ENCODE peak calls at places on chromosomes 5 and 9, in four cellular contexts. P is brain microvascular endothelial cell, N is foreskin keratinocyte, I is aorta. F is an unnamed sample.

GRCh38 chr5:77172713-77173328 is 37.7 kb upstream of the PDE8B start:
- DNase-seq in I (no peak), P (no peak), N (no peak), F (no peak)

GRCh38 chr9:78234810-78235209 is 1.1 kb upstream of the CEP78 start:
- DNase-seq in I (no peak), P (peak), N (no peak), F (no peak)

GRCh38 chr5:83001788-83002381 is 75.3 kb downstream of the TMEM167A start:
- DNase-seq in I (no peak), P (no peak), N (no peak), F (no peak)

GRCh38 chr5:87195104-87195581 is 72.5 kb upstream of the RASA1 start:
- DNase-seq in P (peak), I (no peak), N (peak), F (no peak)

GRCh38 chr5:89308606-89309040 is 425.6 kb upstream of the MEF2C start:
- DNase-seq in I (no peak), N (no peak), P (no peak), F (no peak)

GRCh38 chr5:36481721-36482120 is 124.7 kb upstream of the SLC1A3 start:
- DNase-seq in I (no peak), P (no peak), N (no peak), F (no peak)

GRCh38 chr5:50302815-50303490 is 138.1 kb downstream of the EMB start:
- DNase-seq in N (peak), I (no peak), P (peak), F (peak)

GRCh38 chr5:181246276-181247050 is 2.8 kb upstream of the RACK1 start:
- DNase-seq in N (peak), I (peak), P (peak), F (no peak)

GRCh38 chr9:128192601-128193371 is 1.4 kb upstream of the CIZ1 start:
- DNase-seq in I (peak), N (peak), P (peak), F (peak)

GRCh38 chr9:123555612-123556011 is 199.6 kb downstream of the CRB2 start:
- DNase-seq in I (no peak), P (no peak), N (no peak), F (no peak)

GRCh38 chr9:88590558-88591146 is 55.7 kb downstream of the NXNL2 start:
- DNase-seq in N (no peak), I (no peak), P (no peak), F (no peak)

GRCh38 chr9:128091144-128091543 is 23.1 kb downstream of the SLC25A25 start:
- DNase-seq in P (peak), I (peak), N (no peak), F (no peak)

GRCh38 chr5:91187032-91187431 is 196.1 kb downstream of the ARRDC3 start:
- DNase-seq in N (peak), P (no peak), I (no peak), F (no peak)

GRCh38 chr5:85663708-85664031 is 954.1 kb upstream of the COX7C start:
- DNase-seq in I (no peak), N (no peak), P (no peak), F (no peak)

GRCh38 chr5:72937517-72938061 is 18.3 kb upstream of the FCHO2 start:
- DNase-seq in P (no peak), I (no peak), N (no peak), F (no peak)

GRCh38 chr9:124716795-124717194 is 54.3 kb downstream of the NR6A1 start:
- DNase-seq in N (peak), I (no peak), P (no peak), F (peak)

GRCh38 chr5:117645400-117645799 is 1070.8 kb upstream of the SEMA6A start:
- DNase-seq in P (no peak), N (no peak), I (no peak), F (no peak)

GRCh38 chr5:139904566-139905400 is 109.2 kb downstream of the PSD2 start:
- DNase-seq in N (no peak), I (no peak), P (no peak), F (no peak)

GRCh38 chr5:142063878-142064331 is 44.7 kb upstream of the NDFIP1 start:
- DNase-seq in I (peak), N (no peak), P (peak), F (no peak)

GRCh38 chr9:92558612-92559374 is 23.0 kb upstream of the ECM2 start:
- DNase-seq in I (no peak), N (no peak), P (no peak), F (no peak)

GRCh38 chr5:109450129-109450877 is 40.5 kb upstream of the PJA2 start:
- DNase-seq in P (no peak), N (no peak), I (no peak), F (no peak)

GRCh38 chr5:143154495-143155375 is 248.8 kb downstream of the NR3C1 start:
- DNase-seq in P (no peak), N (no peak), I (no peak), F (no peak)

GRCh38 chr5:137649228-137649890 is 86.5 kb downstream of the KLHL3 start:
- DNase-seq in P (peak), N (no peak), I (no peak), F (no peak)

GRCh38 chr5:73955447-73955846 is 329.5 kb downstream of the ARHGEF28 start:
- DNase-seq in I (no peak), P (no peak), N (no peak), F (no peak)

GRCh38 chr9:114806571-114806970 is 732 bp upstream of the TNFSF15 start:
- DNase-seq in N (no peak), I (no peak), P (no peak), F (no peak)

GRCh38 chr9:114803459-114803858 is 2.4 kb downstream of the TNFSF15 start:
- DNase-seq in N (no peak), I (no peak), P (no peak), F (no peak)

GRCh38 chr9:114805670-114806551 is at the start of gene TNFSF15:
- DNase-seq in N (peak), I (peak), P (peak), F (no peak)

GRCh38 chr9:114804504-114804903 is 1.3 kb downstream of the TNFSF15 start:
- DNase-seq in P (peak), I (no peak), N (peak), F (no peak)

DNA sequence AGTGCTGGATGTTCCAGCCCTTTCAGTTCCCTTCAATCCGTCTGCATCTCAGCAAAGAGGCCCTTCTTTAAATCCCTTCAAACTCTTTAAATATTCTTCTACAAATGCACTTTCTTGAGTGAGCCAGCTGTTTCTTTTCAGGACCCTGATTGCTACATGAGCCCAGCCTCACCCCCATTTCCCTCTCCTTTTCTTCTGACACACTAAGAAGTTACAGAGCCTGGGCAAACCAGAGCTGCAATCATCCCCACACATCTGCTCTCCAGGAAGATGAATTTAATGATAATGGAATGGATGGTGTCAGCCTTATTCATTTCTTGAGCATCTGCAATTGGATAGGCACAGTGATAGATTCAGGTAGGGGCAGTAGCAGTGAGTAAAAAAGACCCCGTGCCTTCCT is 2.0 kb downstream of the TNFSF15 start:
- DNase-seq in N (no peak), I (no peak), P (peak), F (no peak)
- H3K27ac ChIP-seq in N (no peak), I (no peak), P (peak), F (peak)

GRCh38 chr9:71901695-71902094 is 9.3 kb downstream of the ABHD17B start:
- DNase-seq in I (no peak), N (no peak), P (no peak), F (no peak)
- H3K27ac ChIP-seq in I (no peak), N (no peak), P (no peak), F (no peak)

GRCh38 chr9:114367823-114368609 is 19.8 kb downstream of the AKNA start:
- DNase-seq in I (no peak), P (no peak), N (no peak), F (no peak)
- H3K27ac ChIP-seq in I (peak), P (no peak), N (no peak), F (no peak)

GRCh38 chr5:9507974-9508373 is 37.9 kb downstream of the SEMA5A start:
- DNase-seq in N (peak), I (no peak), P (peak), F (no peak)
- H3K27ac ChIP-seq in N (no peak), I (no peak), P (no peak), F (no peak)

DNA sequence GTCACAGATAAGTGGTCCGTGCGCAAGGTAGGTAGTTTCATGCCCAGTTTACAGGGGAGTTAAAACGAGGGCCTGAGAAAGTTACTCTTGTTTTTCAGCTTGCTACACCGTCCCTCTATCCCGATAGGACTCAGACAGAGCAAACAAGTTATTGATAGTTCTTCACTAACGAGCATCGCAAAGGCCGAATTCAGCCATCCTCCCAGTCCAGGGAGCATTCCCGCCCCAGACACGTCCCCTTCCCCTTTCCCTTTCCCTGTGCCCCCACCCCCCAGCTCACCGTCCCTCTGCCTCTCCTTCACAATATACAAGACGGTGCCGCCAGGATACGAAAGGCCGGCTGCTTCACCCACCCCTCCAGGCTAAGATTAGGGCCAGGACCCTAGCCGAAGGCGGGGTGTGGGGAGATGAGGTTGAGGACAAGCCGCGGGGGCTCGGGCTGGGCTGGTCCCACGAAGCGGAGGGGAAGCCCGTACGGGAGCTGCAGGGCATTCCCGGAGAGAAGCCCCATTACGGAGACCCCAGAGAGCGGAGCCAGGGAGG is 599 bp downstream of the KIAA1191 start:
- DNase-seq in N (peak), I (no peak), P (peak), F (no peak)
- H3K27ac ChIP-seq in N (peak), I (no peak), P (peak), F (peak)

GRCh38 chr5:149526855-149527590 is 24.2 kb downstream of the CSNK1A1 start:
- DNase-seq in I (no peak), P (no peak), N (no peak), F (no peak)
- H3K27ac ChIP-seq in I (no peak), P (no peak), N (peak), F (peak)

DNA sequence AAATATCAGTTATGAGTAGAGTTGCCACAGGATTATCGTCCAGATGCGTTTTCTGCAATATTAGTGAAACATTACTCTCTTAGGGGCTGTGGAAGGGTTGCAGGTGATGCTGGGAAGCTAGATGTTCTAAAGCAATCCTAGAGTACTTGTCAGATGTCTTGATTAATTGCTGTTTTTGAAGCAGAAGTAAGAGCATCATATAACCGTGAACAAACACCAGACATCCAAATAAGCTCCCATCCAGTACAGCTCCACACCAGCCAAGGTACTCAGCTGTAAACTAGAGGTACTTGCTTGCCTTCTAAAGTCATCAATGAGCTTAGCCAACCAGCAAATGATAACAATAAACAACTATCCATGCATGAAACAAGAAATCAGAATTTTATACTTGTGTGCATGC is 131.1 kb downstream of the ST8SIA4 start:
- DNase-seq in N (no peak), P (no peak), I (no peak), F (no peak)
- H3K27ac ChIP-seq in N (no peak), P (no peak), I (no peak), F (no peak)

GRCh38 chr9:113056191-113057106 is at the start of gene ZFP37:
- DNase-seq in P (peak), I (peak), N (peak), F (peak)

DNA sequence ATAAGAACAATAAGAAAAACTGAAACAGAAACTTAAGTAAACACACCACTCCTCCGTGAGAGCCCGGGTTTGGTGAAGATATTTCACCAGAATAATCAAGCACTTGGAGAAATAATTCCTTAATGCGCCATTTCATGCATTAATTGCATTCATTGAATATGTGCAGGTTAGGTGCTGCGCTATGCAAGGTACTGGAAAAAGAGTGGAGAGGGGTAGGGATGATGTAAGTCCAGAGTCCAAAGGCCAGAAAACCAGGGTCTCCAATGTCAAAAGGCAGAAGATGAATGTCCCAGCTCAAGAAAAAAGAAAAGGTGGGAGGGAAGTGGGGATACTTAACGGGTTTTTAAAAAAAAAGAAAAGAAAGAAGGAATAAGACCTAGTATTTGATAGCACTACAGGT is 669 bp upstream of the ZFP37 start:
- DNase-seq in N (no peak), I (no peak), P (no peak), F (no peak)
- H3K27ac ChIP-seq in N (no peak), I (no peak), P (no peak), F (no peak)

GRCh38 chr9:72949918-72950325 is 2.9 kb downstream of the ALDH1A1 start:
- DNase-seq in P (no peak), I (no peak), N (no peak), F (no peak)
- H3K27ac ChIP-seq in P (no peak), I (no peak), N (no peak), F (no peak)